ENCODE peak calls at places on chromosomes 13 and 19, in six cellular contexts. W is dermis microvascular lymphatic vessel endothelial cell; R is H9; F is NCI-H1694; U is activated CD4-positive, alpha-beta T cell treated with anti-CD3 and anti-CD28 coated beads, Interleukin-2, amount 50 U/mL, for 1 hour; S is endothelial cell. X is an unnamed sample.

GRCh38 chr13:97460853-97461252 is 26.9 kb downstream of the RAP2A start:
- DNase-seq in S (no peak), F (no peak), U (no peak), W (no peak), R (no peak), X (no peak)

GRCh38 chr13:51297556-51297955 is 41.9 kb upstream of the SERPINE3 start:
- DNase-seq in U (no peak), R (no peak), F (no peak), W (no peak), S (no peak), X (no peak)

GRCh38 chr13:61030445-61030844 is 385.2 kb downstream of the PCDH20 start:
- DNase-seq in W (no peak), R (no peak), U (no peak), F (no peak), S (no peak), X (no peak)

GRCh38 chr13:101415358-101416174 is 742 bp downstream of the NALCN start:
- DNase-seq in S (no peak), U (no peak), W (peak; percentile 33), R (no peak), F (no peak), X (no peak)

GRCh38 chr13:73341748-73342147 is 282.9 kb downstream of the KLF5 start:
- DNase-seq in R (peak; percentile 30), S (no peak), W (no peak), U (no peak), F (no peak), X (no peak)

GRCh38 chr13:48808689-48809088 is 155.0 kb downstream of the CYSLTR2 start:
- DNase-seq in W (no peak), R (no peak), F (no peak), S (no peak), U (no peak), X (no peak)

GRCh38 chr13:49997935-49998334 is 1.1 kb downstream of the TRIM13 start:
- DNase-seq in W (no peak), S (no peak), F (no peak), U (no peak), R (no peak), X (no peak)

GRCh38 chr19:41409288-41409687 is 11.7 kb downstream of the BCKDHA start:
- DNase-seq in F (no peak), R (peak; percentile 37), S (no peak), W (peak; percentile 49), U (no peak), X (no peak)

GRCh38 chr13:98315902-98316301 is 138.8 kb upstream of the RNF113B start:
- DNase-seq in R (no peak), S (no peak), F (no peak), U (no peak), W (no peak), X (no peak)

GRCh38 chr13:98691360-98691759 is 61.1 kb downstream of the SLC15A1 start:
- DNase-seq in W (no peak), R (no peak), F (no peak), U (no peak), S (no peak), X (no peak)

GRCh38 chr19:41264581-41265375 is 606 bp downstream of the HNRNPUL1 start:
- DNase-seq in R (peak; percentile 46), S (peak; percentile 56), W (peak; percentile 34), U (peak; percentile 52), F (peak; percentile 27), X (peak; percentile 57)

GRCh38 chr13:41827507-41828213 is 133.2 kb downstream of the VWA8 start:
- DNase-seq in S (no peak), R (no peak), W (peak; percentile 71), U (no peak), F (no peak), X (no peak)

GRCh38 chr19:52786078-52786463 is 520 bp downstream of the ZNF600 start:
- DNase-seq in S (no peak), R (no peak), U (no peak), F (no peak), W (no peak), X (no peak)

GRCh38 chr13:27132538-27132937 is 39.1 kb downstream of the USP12 start:
- DNase-seq in R (no peak), S (no peak), W (no peak), F (no peak), U (no peak), X (no peak)

GRCh38 chr13:34926513-34926912 is 15.6 kb upstream of the NBEA start:
- DNase-seq in R (no peak), F (no peak), S (peak; percentile 14), W (peak; percentile 38), U (no peak), X (no peak)

GRCh38 chr13:98305670-98306069 is 128.6 kb upstream of the RNF113B start:
- DNase-seq in U (no peak), S (no peak), W (no peak), F (no peak), R (no peak), X (no peak)

GRCh38 chr13:113115363-113116205 is 7.0 kb upstream of the F10 start:
- DNase-seq in R (no peak), S (no peak), F (no peak), W (no peak), U (no peak), X (no peak)

GRCh38 chr19:51640371-51640770 is 6.3 kb downstream of the SIGLEC14 start:
- DNase-seq in U (no peak), W (no peak), S (no peak), F (no peak), R (no peak), X (no peak)

GRCh38 chr13:110109910-110110309 is 197.0 kb downstream of the COL4A1 start:
- DNase-seq in U (no peak), S (no peak), R (peak; percentile 54), W (no peak), F (no peak), X (no peak)

GRCh38 chr13:42796747-42797356 is 15.5 kb downstream of the FAM216B start:
- DNase-seq in R (no peak), S (no peak), W (no peak), U (no peak), F (no peak), X (no peak)

GRCh38 chr13:76286178-76286577 is 600.0 kb downstream of the KCTD12 start:
- DNase-seq in F (no peak), W (no peak), S (no peak), R (no peak), U (no peak), X (no peak)

GRCh38 chr19:2150794-2151338 is 500 bp downstream of the AP3D1 start:
- DNase-seq in R (no peak), F (no peak), S (no peak), W (peak; percentile 30), U (peak; percentile 16), X (no peak)

GRCh38 chr13:42221321-42221720 is 50.6 kb upstream of the AKAP11 start:
- DNase-seq in S (no peak), W (no peak), F (no peak), U (no peak), R (no peak), X (no peak)

GRCh38 chr19:55340784-55341147 is 1.1 kb downstream of the KMT5C start:
- DNase-seq in W (no peak), S (peak; percentile 41), F (no peak), U (no peak), R (peak; percentile 57), X (no peak)

GRCh38 chr13:112270951-112271350 is 105.2 kb upstream of the SPACA7 start:
- DNase-seq in U (no peak), R (no peak), F (no peak), S (no peak), W (no peak), X (no peak)

GRCh38 chr19:47032171-47032811 is 12.7 kb downstream of the NPAS1 start:
- DNase-seq in S (peak; percentile 64), F (no peak), R (peak; percentile 92), W (peak; percentile 42), U (peak; percentile 70), X (peak; percentile 57)

GRCh38 chr19:49890349-49891311 is 6.1 kb downstream of the IL4I1 start:
- DNase-seq in R (peak; percentile 88), U (peak; percentile 68), F (no peak), S (no peak), W (no peak), X (peak; percentile 79)

GRCh38 chr19:49997709-49998108 is 27.5 kb downstream of the VRK3 start:
- DNase-seq in R (peak; percentile 75), W (peak; percentile 51), S (peak; percentile 19), F (no peak), U (no peak), X (peak; percentile 17)

GRCh38 chr13:76758257-76758656 is 127.9 kb downstream of the KCTD12 start:
- DNase-seq in R (no peak), W (peak; percentile 29), U (no peak), F (no peak), S (no peak), X (no peak)

GRCh38 chr19:19304186-19304975 is 15.9 kb downstream of the SUGP1 start:
- DNase-seq in U (no peak), R (no peak), F (no peak), W (no peak), S (no peak), X (no peak)

GRCh38 chr13:68319384-68319783 is 1089.2 kb upstream of the PCDH9 start:
- DNase-seq in U (no peak), F (no peak), S (no peak), W (no peak), R (no peak), X (no peak)

GRCh38 chr19:58227964-58228583 is 640 bp upstream of the ZNF544 start:
- DNase-seq in S (no peak), R (no peak), W (peak; percentile 43), U (no peak), F (no peak), X (no peak)

X was measured in CD4-positive, alpha-beta memory T cell.